ENCODE peak calls at places on chromosomes 2 and 18, in four cellular contexts. One of them, this sample, is unnamed.

GRCh38 chr2:46171441-46171953 is 125.7 kb upstream of the EPAS1 start:
- DNase-seq in esophagus squamous epithelium: no peak
- DNase-seq in GM13977: no peak
- DNase-seq in activated CD8-positive, alpha-beta T cell treated with anti-CD3 and anti-CD28 coated beads for 36 hours: no peak
- DNase-seq in this sample: no peak

GRCh38 chr2:73163522-73164367 is 38.6 kb upstream of the NOTO start:
- DNase-seq in esophagus squamous epithelium: no peak
- DNase-seq in GM13977: peak; percentile 83
- DNase-seq in activated CD8-positive, alpha-beta T cell treated with anti-CD3 and anti-CD28 coated beads for 36 hours: peak; percentile 77
- DNase-seq in this sample: peak; percentile 83

GRCh38 chr2:14722919-14723559 is 90.5 kb downstream of the LRATD1 start:
- DNase-seq in esophagus squamous epithelium: no peak
- DNase-seq in GM13977: no peak
- DNase-seq in activated CD8-positive, alpha-beta T cell treated with anti-CD3 and anti-CD28 coated beads for 36 hours: no peak
- DNase-seq in this sample: no peak

GRCh38 chr2:45033331-45033730 is 24.1 kb upstream of the SIX2 start:
- DNase-seq in esophagus squamous epithelium: no peak
- DNase-seq in GM13977: no peak
- DNase-seq in activated CD8-positive, alpha-beta T cell treated with anti-CD3 and anti-CD28 coated beads for 36 hours: no peak
- DNase-seq in this sample: no peak

GRCh38 chr2:74566423-74567085 is 12.0 kb downstream of the DOK1 start:
- DNase-seq in esophagus squamous epithelium: no peak
- DNase-seq in GM13977: no peak
- DNase-seq in activated CD8-positive, alpha-beta T cell treated with anti-CD3 and anti-CD28 coated beads for 36 hours: peak; percentile 51
- DNase-seq in this sample: no peak

GRCh38 chr2:144582651-144583361 is 62.9 kb upstream of the ZEB2 start:
- DNase-seq in esophagus squamous epithelium: no peak
- DNase-seq in GM13977: no peak
- DNase-seq in activated CD8-positive, alpha-beta T cell treated with anti-CD3 and anti-CD28 coated beads for 36 hours: no peak
- DNase-seq in this sample: no peak

GRCh38 chr18:58175122-58175687 is 131.2 kb downstream of the NEDD4L start:
- DNase-seq in esophagus squamous epithelium: no peak
- DNase-seq in GM13977: no peak
- DNase-seq in activated CD8-positive, alpha-beta T cell treated with anti-CD3 and anti-CD28 coated beads for 36 hours: no peak
- DNase-seq in this sample: no peak

GRCh38 chr2:37585982-37586621 is 85.3 kb downstream of the CDC42EP3 start:
- DNase-seq in esophagus squamous epithelium: no peak
- DNase-seq in GM13977: no peak
- DNase-seq in activated CD8-positive, alpha-beta T cell treated with anti-CD3 and anti-CD28 coated beads for 36 hours: peak; percentile 84
- DNase-seq in this sample: no peak

GRCh38 chr2:23595601-23596251 is 210.7 kb downstream of the KLHL29 start:
- DNase-seq in esophagus squamous epithelium: no peak
- DNase-seq in GM13977: no peak
- DNase-seq in activated CD8-positive, alpha-beta T cell treated with anti-CD3 and anti-CD28 coated beads for 36 hours: no peak
- DNase-seq in this sample: no peak

GRCh38 chr2:8154936-8155335 is 526.9 kb upstream of the ID2 start:
- DNase-seq in esophagus squamous epithelium: no peak
- DNase-seq in GM13977: no peak
- DNase-seq in activated CD8-positive, alpha-beta T cell treated with anti-CD3 and anti-CD28 coated beads for 36 hours: peak; percentile 68
- DNase-seq in this sample: no peak

GRCh38 chr18:13240060-13240725 is 21.6 kb downstream of the LDLRAD4 start:
- DNase-seq in esophagus squamous epithelium: no peak
- DNase-seq in GM13977: no peak
- DNase-seq in activated CD8-positive, alpha-beta T cell treated with anti-CD3 and anti-CD28 coated beads for 36 hours: no peak
- DNase-seq in this sample: no peak

GRCh38 chr2:215401896-215402379 is 33.9 kb downstream of the FN1 start:
- DNase-seq in esophagus squamous epithelium: no peak
- DNase-seq in GM13977: no peak
- DNase-seq in activated CD8-positive, alpha-beta T cell treated with anti-CD3 and anti-CD28 coated beads for 36 hours: no peak
- DNase-seq in this sample: no peak

GRCh38 chr2:46411245-46411641 is 68.1 kb upstream of the TMEM247 start:
- DNase-seq in esophagus squamous epithelium: no peak
- DNase-seq in GM13977: no peak
- DNase-seq in activated CD8-positive, alpha-beta T cell treated with anti-CD3 and anti-CD28 coated beads for 36 hours: no peak
- DNase-seq in this sample: no peak

GRCh38 chr2:36858551-36859365 is 107.6 kb downstream of the STRN start:
- DNase-seq in esophagus squamous epithelium: no peak
- DNase-seq in GM13977: no peak
- DNase-seq in activated CD8-positive, alpha-beta T cell treated with anti-CD3 and anti-CD28 coated beads for 36 hours: no peak
- DNase-seq in this sample: no peak

GRCh38 chr2:27446057-27446456 is 3.9 kb downstream of the KRTCAP3 start:
- DNase-seq in esophagus squamous epithelium: no peak
- DNase-seq in GM13977: no peak
- DNase-seq in activated CD8-positive, alpha-beta T cell treated with anti-CD3 and anti-CD28 coated beads for 36 hours: peak; percentile 40
- DNase-seq in this sample: no peak

GRCh38 chr2:167509585-167509984 is 621.3 kb downstream of the XIRP2 start:
- DNase-seq in esophagus squamous epithelium: no peak
- DNase-seq in GM13977: no peak
- DNase-seq in activated CD8-positive, alpha-beta T cell treated with anti-CD3 and anti-CD28 coated beads for 36 hours: no peak
- DNase-seq in this sample: no peak

GRCh38 chr2:182240862-182241371 is 185.9 kb downstream of the PDE1A start:
- DNase-seq in esophagus squamous epithelium: no peak
- DNase-seq in GM13977: peak; percentile 69
- DNase-seq in activated CD8-positive, alpha-beta T cell treated with anti-CD3 and anti-CD28 coated beads for 36 hours: peak; percentile 51
- DNase-seq in this sample: peak; percentile 67

GRCh38 chr2:215409331-215410127 is 26.3 kb downstream of the FN1 start:
- DNase-seq in esophagus squamous epithelium: no peak
- DNase-seq in GM13977: no peak
- DNase-seq in activated CD8-positive, alpha-beta T cell treated with anti-CD3 and anti-CD28 coated beads for 36 hours: peak; percentile 63
- DNase-seq in this sample: no peak

GRCh38 chr2:156818944-156819343 is 382.8 kb downstream of the GPD2 start:
- DNase-seq in esophagus squamous epithelium: no peak
- DNase-seq in GM13977: no peak
- DNase-seq in activated CD8-positive, alpha-beta T cell treated with anti-CD3 and anti-CD28 coated beads for 36 hours: no peak
- DNase-seq in this sample: no peak

GRCh38 chr2:176084629-176085119 is 912 bp upstream of the EVX2 start:
- DNase-seq in esophagus squamous epithelium: no peak
- DNase-seq in GM13977: peak; percentile 21
- DNase-seq in activated CD8-positive, alpha-beta T cell treated with anti-CD3 and anti-CD28 coated beads for 36 hours: no peak
- DNase-seq in this sample: peak; percentile 11

GRCh38 chr2:115165529-115166109 is 723.2 kb downstream of the DPP10 start:
- DNase-seq in esophagus squamous epithelium: no peak
- DNase-seq in GM13977: peak; percentile 38
- DNase-seq in activated CD8-positive, alpha-beta T cell treated with anti-CD3 and anti-CD28 coated beads for 36 hours: peak; percentile 8
- DNase-seq in this sample: peak; percentile 17

GRCh38 chr2:240781471-240782220 is 38.4 kb downstream of the KIF1A start:
- DNase-seq in esophagus squamous epithelium: no peak
- DNase-seq in GM13977: no peak
- DNase-seq in activated CD8-positive, alpha-beta T cell treated with anti-CD3 and anti-CD28 coated beads for 36 hours: no peak
- DNase-seq in this sample: no peak

GRCh38 chr18:60452424-60452823 is 79.8 kb upstream of the MC4R start:
- DNase-seq in esophagus squamous epithelium: no peak
- DNase-seq in GM13977: no peak
- DNase-seq in activated CD8-positive, alpha-beta T cell treated with anti-CD3 and anti-CD28 coated beads for 36 hours: no peak
- DNase-seq in this sample: no peak

DNA sequence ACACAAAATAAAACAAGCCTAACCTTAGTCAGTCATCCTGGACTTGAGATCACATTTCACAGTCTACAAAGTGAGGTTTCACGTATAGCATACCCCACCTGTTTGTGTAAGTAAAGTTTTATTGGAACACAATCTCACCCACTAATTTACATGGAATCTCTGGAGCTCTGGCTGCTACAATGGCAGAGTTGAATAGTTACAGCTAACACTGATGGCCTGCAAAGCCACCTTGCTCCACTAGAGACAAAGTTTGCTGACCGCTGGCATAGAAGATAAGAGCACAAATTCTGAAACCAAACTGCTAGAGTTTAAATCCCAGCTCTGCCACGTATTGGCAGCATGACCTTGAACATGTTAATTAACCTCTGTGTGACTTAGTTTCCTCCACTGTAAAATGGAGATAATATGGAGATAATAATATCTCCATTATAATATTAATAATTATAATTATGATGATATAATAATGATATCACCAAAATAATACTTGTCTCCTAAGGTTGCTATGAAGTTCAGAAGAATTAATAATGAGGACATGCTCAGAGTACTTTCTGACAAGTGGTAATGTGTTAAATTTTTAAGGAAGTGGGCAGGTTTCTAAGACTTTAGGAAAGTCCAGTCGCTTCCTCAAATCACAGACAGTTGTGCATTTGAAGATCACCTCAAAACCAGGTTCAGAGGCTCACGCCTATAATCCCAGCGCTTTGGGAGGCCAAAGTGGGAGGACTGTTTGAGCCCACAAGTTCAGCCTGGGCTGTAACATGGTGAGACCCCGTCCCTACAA is 204.6 kb downstream of the SH3RF3 start:
- DNase-seq in esophagus squamous epithelium: no peak
- DNase-seq in GM13977: no peak
- DNase-seq in activated CD8-positive, alpha-beta T cell treated with anti-CD3 and anti-CD28 coated beads for 36 hours: no peak
- DNase-seq in this sample: no peak
- TF ChIP-seq CTCF in esophagus squamous epithelium: no peak
- TF ChIP-seq CTCF in GM13977: no peak
- TF ChIP-seq CTCF in activated CD8-positive, alpha-beta T cell treated with anti-CD3 and anti-CD28 coated beads for 36 hours: no peak
- TF ChIP-seq CTCF in this sample: no peak

GRCh38 chr2:106085441-106085911 is 108.6 kb downstream of the UXS1 start:
- DNase-seq in esophagus squamous epithelium: no peak
- DNase-seq in GM13977: peak; percentile 40
- DNase-seq in activated CD8-positive, alpha-beta T cell treated with anti-CD3 and anti-CD28 coated beads for 36 hours: peak; percentile 83
- DNase-seq in this sample: no peak
- TF ChIP-seq CTCF in esophagus squamous epithelium: no peak
- TF ChIP-seq CTCF in GM13977: peak; percentile 45
- TF ChIP-seq CTCF in activated CD8-positive, alpha-beta T cell treated with anti-CD3 and anti-CD28 coated beads for 36 hours: peak; percentile 60
- TF ChIP-seq CTCF in this sample: peak; percentile 35

GRCh38 chr2:61439241-61440002 is 31.5 kb downstream of the USP34 start:
- DNase-seq in esophagus squamous epithelium: no peak
- DNase-seq in GM13977: no peak
- DNase-seq in activated CD8-positive, alpha-beta T cell treated with anti-CD3 and anti-CD28 coated beads for 36 hours: no peak
- DNase-seq in this sample: no peak
- TF ChIP-seq CTCF in esophagus squamous epithelium: no peak
- TF ChIP-seq CTCF in GM13977: no peak
- TF ChIP-seq CTCF in activated CD8-positive, alpha-beta T cell treated with anti-CD3 and anti-CD28 coated beads for 36 hours: no peak
- TF ChIP-seq CTCF in this sample: no peak

GRCh38 chr18:64097497-64097896 is 51.4 kb downstream of the LINC00305 start:
- DNase-seq in esophagus squamous epithelium: no peak
- DNase-seq in GM13977: no peak
- DNase-seq in activated CD8-positive, alpha-beta T cell treated with anti-CD3 and anti-CD28 coated beads for 36 hours: no peak
- DNase-seq in this sample: no peak
- TF ChIP-seq CTCF in esophagus squamous epithelium: no peak
- TF ChIP-seq CTCF in GM13977: peak; percentile 17
- TF ChIP-seq CTCF in activated CD8-positive, alpha-beta T cell treated with anti-CD3 and anti-CD28 coated beads for 36 hours: no peak
- TF ChIP-seq CTCF in this sample: peak; percentile 22

DNA sequence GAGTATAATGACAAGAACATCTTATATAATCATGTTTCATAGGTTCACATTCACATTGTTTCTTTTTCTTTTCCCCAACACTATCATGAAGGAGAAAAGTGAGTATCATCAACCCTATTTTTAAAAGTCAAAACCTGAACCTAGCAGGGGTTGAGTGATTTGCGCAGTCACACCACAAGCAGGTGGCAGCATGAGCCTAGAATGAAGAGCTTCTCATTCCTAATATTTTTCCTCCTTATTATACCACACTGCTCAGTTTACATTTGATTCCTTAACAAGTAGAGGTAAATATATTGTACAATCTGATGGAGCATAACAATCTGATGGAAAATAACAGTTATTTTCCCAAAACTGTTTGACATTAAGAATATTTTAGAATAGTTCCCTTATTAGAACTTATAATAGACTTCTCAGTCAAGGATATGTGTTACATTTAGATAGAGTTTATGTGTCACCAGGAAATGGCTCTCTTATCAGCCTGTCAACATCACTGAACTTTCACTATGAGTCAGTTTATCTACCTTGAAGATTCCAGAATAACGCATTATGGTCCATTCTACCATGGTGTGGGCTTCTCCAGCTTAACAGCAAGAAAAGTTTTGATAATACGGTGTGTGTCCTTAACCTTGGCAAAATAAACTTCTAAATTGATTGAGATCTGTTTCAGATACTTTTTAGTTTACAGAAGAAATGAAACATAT is 119.5 kb downstream of the NEB start:
- DNase-seq in esophagus squamous epithelium: no peak
- DNase-seq in GM13977: no peak
- DNase-seq in activated CD8-positive, alpha-beta T cell treated with anti-CD3 and anti-CD28 coated beads for 36 hours: no peak
- DNase-seq in this sample: no peak
- TF ChIP-seq CTCF in esophagus squamous epithelium: no peak
- TF ChIP-seq CTCF in GM13977: no peak
- TF ChIP-seq CTCF in activated CD8-positive, alpha-beta T cell treated with anti-CD3 and anti-CD28 coated beads for 36 hours: no peak
- TF ChIP-seq CTCF in this sample: no peak